ENCODE peak calls at places on chromosomes 6 and 20, in six cellular contexts. X is right cardiac atrium, J is lung, G is mesendoderm, E is HCT116, H is NT2/D1. D is an unnamed sample.

GRCh38 chr6:106092279-106092678 is 6.1 kb downstream of the PRDM1 start:
- DNase-seq in G (no peak), E (no peak), X (no peak), J (no peak), H (no peak), D (no peak)

GRCh38 chr6:146339716-146340115 is 203.9 kb upstream of the RAB32 start:
- DNase-seq in E (no peak), H (no peak), X (no peak), G (no peak), J (no peak), D (no peak)

GRCh38 chr6:15698474-15698873 is 35.6 kb upstream of the DTNBP1 start:
- DNase-seq in E (no peak), H (no peak), G (no peak), X (no peak), J (no peak), D (no peak)

GRCh38 chr20:24465730-24466129 is 3.7 kb upstream of the SYNDIG1 start:
- DNase-seq in E (no peak), J (no peak), G (no peak), X (peak; percentile 64), H (no peak), D (peak; percentile 83)

GRCh38 chr6:134176283-134176975 is 124.0 kb upstream of the SLC2A12 start:
- DNase-seq in G (peak; percentile 68), H (no peak), E (no peak), X (peak; percentile 66), J (peak; percentile 37), D (no peak)

GRCh38 chr6:89221971-89222887 is 5.1 kb upstream of the GABRR1 start:
- DNase-seq in G (no peak), X (no peak), J (no peak), E (no peak), H (no peak), D (no peak)

GRCh38 chr20:856361-856775 is 22.9 kb downstream of the FAM110A start:
- DNase-seq in E (peak; percentile 92), J (no peak), X (no peak), G (peak; percentile 67), H (no peak), D (no peak)

GRCh38 chr6:63496388-63496804 is 75.9 kb upstream of the LOC128125822 start:
- DNase-seq in H (no peak), G (no peak), E (no peak), X (no peak), J (no peak), D (no peak)

GRCh38 chr6:148359228-148359627 is 16.6 kb downstream of the SASH1 start:
- DNase-seq in G (no peak), X (no peak), H (no peak), J (no peak), E (no peak), D (no peak)

GRCh38 chr6:32700391-32701040 is 34.1 kb upstream of the HLA-DQB1 start:
- DNase-seq in H (peak; percentile 49), G (peak; percentile 81), J (peak; percentile 32), E (peak; percentile 61), X (no peak), D (no peak)

GRCh38 chr6:2986722-2987196 is 12.9 kb upstream of the NQO2 start:
- DNase-seq in E (no peak), G (no peak), J (no peak), H (no peak), X (no peak), D (no peak)

GRCh38 chr20:44206132-44206531 is 4.4 kb downstream of the OSER1 start:
- DNase-seq in G (no peak), J (no peak), H (no peak), X (no peak), E (no peak), D (no peak)

GRCh38 chr6:27617046-27617687 is 144.3 kb upstream of the ZNF184 start:
- DNase-seq in G (peak; percentile 58), E (no peak), J (no peak), X (no peak), H (no peak), D (no peak)

DNA sequence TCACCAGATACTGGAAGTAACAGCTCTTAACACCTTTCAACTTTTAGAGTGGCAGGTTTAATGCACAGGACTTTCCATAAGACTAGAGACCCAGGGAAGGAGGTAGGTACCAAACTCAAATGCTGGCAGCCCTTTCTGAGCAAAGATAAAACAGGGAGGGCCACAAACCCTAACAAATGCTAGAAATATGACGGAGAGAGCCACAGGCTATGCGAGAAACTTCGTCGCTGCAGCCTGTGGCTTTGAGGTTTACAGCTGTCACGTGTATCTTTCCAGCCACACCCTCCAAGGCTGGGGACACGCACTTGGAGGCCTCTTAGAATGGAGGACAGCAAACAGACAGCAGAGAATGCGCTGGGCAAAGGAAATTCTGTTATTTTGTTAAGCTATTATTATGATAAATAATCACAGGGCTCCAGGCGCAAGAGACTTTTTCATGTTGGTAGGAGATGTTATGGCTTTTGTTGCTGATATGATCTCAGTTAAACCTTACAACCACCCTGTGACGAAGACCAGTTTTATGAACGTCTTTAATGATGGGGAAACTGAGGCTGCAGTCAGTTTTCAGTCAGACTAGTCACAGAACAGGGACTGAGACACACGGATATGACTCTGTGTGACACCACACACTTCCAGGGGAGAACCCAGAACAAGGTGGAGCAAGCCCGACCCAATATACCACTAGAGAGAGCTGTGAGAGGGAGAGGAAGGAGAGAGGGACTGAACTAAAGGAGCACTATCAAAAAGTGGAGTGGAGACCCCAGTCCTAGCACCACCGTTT is 2.0 kb downstream of the TRAM2 start:
- DNase-seq in X (peak; percentile 45), G (no peak), E (no peak), J (peak; percentile 57), H (no peak), D (no peak)
- H3K4me3 ChIP-seq in X (peak overlapping the region; percentile 83), G (no peak overlapping the region), E (no peak overlapping the region), J (peak overlapping the region; percentile 66), H (peak overlapping the region; percentile 87), D (peak overlapping the region; percentile 82)

GRCh38 chr6:39057251-39058155 is 8.9 kb downstream of the GLP1R start:
- DNase-seq in X (no peak), E (no peak), J (no peak), G (no peak), H (no peak), D (no peak)
- H3K4me1 ChIP-seq in X (no peaks in the 10 kb centered on the region), E (no peaks in the 10 kb centered on the region), J (peaks cover 2% of the 10 kb centered on the region), G (no peaks in the 10 kb centered on the region), H (peaks cover 3% of the 10 kb centered on the region), D (no peaks in the 10 kb centered on the region)

GRCh38 chr20:63139856-63140255 is 76.1 kb downstream of the YTHDF1 start:
- DNase-seq in E (no peak), J (no peak), H (no peak), G (no peak), X (peak; percentile 1), D (no peak)
- H3K27me3 ChIP-seq in E (peaks cover 24% of the 10 kb centered on the region), J (no peaks in the 10 kb centered on the region), H (no peaks in the 10 kb centered on the region), G (no peaks in the 10 kb centered on the region), X (no peaks in the 10 kb centered on the region), D (no peaks in the 10 kb centered on the region)

GRCh38 chr6:158815915-158816314 is 3.3 kb downstream of the EZR start:
- DNase-seq in E (no peak), J (no peak), G (no peak), H (no peak), X (no peak), D (peak; percentile 19)

GRCh38 chr6:158818008-158818579 is 1.1 kb downstream of the EZR start:
- DNase-seq in J (peak; percentile 82), E (no peak), H (peak; percentile 39), G (peak; percentile 87), X (peak; percentile 86), D (no peak)

GRCh38 chr6:158817298-158818007 is 1.7 kb downstream of the EZR start:
- DNase-seq in H (no peak), X (peak; percentile 61), G (peak; percentile 92), E (no peak), J (peak; percentile 58), D (peak; percentile 68)

GRCh38 chr6:158815379-158815724 is 3.8 kb downstream of the EZR start:
- DNase-seq in H (no peak), X (no peak), E (no peak), J (no peak), G (no peak), D (peak; percentile 24)

DNA sequence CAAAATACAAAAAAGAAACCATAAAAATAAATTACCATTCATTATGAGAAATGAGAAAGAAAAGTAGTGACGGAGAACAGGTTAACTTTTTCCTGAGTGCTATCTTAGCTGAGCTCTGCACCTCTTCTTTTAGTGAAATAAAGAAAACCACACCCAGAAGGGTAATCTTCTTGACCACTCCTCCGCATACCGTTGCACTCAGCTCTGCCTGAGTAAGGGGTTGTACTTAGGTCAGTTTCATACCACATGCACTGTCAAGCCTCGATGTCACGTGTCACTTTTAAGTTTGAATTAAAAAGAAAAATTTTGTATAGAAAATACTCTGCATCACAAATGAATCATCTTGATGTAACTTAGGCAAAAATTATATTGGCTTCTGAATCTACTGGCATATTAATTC is 2.8 kb downstream of the EZR start:
- DNase-seq in G (peak; percentile 44), H (no peak), J (no peak), X (no peak), E (no peak), D (no peak)
- H3K4me3 ChIP-seq in G (no peak overlapping the region), H (peak overlapping the region; percentile 88), J (no peak overlapping the region), X (peak overlapping the region; percentile 94), E (peak overlapping the region; percentile 77), D (peak overlapping the region; percentile 81)

GRCh38 chr20:56630086-56630493 is 984 bp downstream of the TFAP2C start:
- DNase-seq in E (peak; percentile 54), J (peak; percentile 84), H (peak; percentile 84), X (no peak), G (peak; percentile 93), D (no peak)
- H3K4me1 ChIP-seq in E (peaks cover 17% of the 10 kb centered on the region), J (peaks cover 25% of the 10 kb centered on the region), H (peaks cover 13% of the 10 kb centered on the region), X (no peaks in the 10 kb centered on the region), G (peaks cover 2% of the 10 kb centered on the region), D (no peaks in the 10 kb centered on the region)

D was measured in ascending aorta.